ENCODE peak calls at places on chromosomes 13 and 19, in five cellular contexts. Q is IMR-90, N is A549, Y is H1, V is K562. F is an unnamed sample.
A peak's percentile ranks its signal among the peaks of the same experiment; 100 is the strongest.

GRCh38 chr19:40718774-40719391 is 2.0 kb downstream of the ITPKC start:
- DNase-seq in Q (peak; percentile 40), N (peak; percentile 83), Y (no peak), V (peak; percentile 62), F (peak; percentile 79)

GRCh38 chr19:40609561-40610395 is 8.6 kb downstream of the LTBP4 start:
- DNase-seq in Q (no peak), N (peak; percentile 98), Y (no peak), V (peak; percentile 91), F (peak; percentile 44)

GRCh38 chr19:3284759-3285646 is 60.5 kb downstream of the CELF5 start:
- DNase-seq in Q (peak; percentile 37), N (peak; percentile 56), Y (peak; percentile 100), V (peak; percentile 89), F (peak; percentile 87)

GRCh38 chr13:98629055-98629454 is 52.1 kb upstream of the STK24 start:
- DNase-seq in Q (no peak), N (no peak), Y (no peak), V (no peak), F (no peak)

GRCh38 chr13:73820285-73820684 is 313.9 kb downstream of the KLF12 start:
- DNase-seq in Q (no peak), N (no peak), Y (no peak), V (no peak), F (no peak)

GRCh38 chr13:38350114-38350617 is 515 bp downstream of the UFM1 start:
- DNase-seq in Q (peak; percentile 50), N (peak; percentile 25), Y (no peak), V (peak; percentile 11), F (peak; percentile 49)

GRCh38 chr13:38384171-38384570 is 34.5 kb downstream of the UFM1 start:
- DNase-seq in Q (no peak), N (no peak), Y (no peak), V (no peak), F (no peak)

GRCh38 chr19:28949535-28949934 is 263.4 kb downstream of the UQCRFS1 start:
- DNase-seq in Q (no peak), N (no peak), Y (no peak), V (no peak), F (no peak)

GRCh38 chr13:91381371-91381770 is 17.1 kb upstream of the GPC5 start:
- DNase-seq in Q (peak; percentile 28), N (no peak), Y (no peak), V (no peak), F (no peak)

GRCh38 chr19:42634409-42635232 is 39.9 kb upstream of the CEACAM8 start:
- DNase-seq in Q (peak; percentile 20), N (peak; percentile 73), Y (no peak), V (peak; percentile 48), F (peak; percentile 32)

GRCh38 chr13:50006426-50007135 is 8.7 kb upstream of the KCNRG start:
- DNase-seq in Q (peak; percentile 55), N (no peak), Y (no peak), V (no peak), F (no peak)

GRCh38 chr19:38213911-38214625 is 10.0 kb downstream of the DPF1 start:
- DNase-seq in Q (peak; percentile 61), N (no peak), Y (no peak), V (no peak), F (no peak)

GRCh38 chr13:66875264-66875663 is 354.9 kb downstream of the PCDH9 start:
- DNase-seq in Q (no peak), N (no peak), Y (no peak), V (no peak), F (no peak)

GRCh38 chr19:12802267-12803106 is 618 bp downstream of the THSD8 start:
- DNase-seq in Q (no peak), N (no peak), Y (no peak), V (peak; percentile 16), F (no peak)

GRCh38 chr13:49607761-49608160 is 20.5 kb upstream of the ARL11 start:
- DNase-seq in Q (no peak), N (no peak), Y (no peak), V (no peak), F (no peak)

GRCh38 chr13:111323549-111323948 is 3.1 kb downstream of the TEX29 start:
- DNase-seq in Q (no peak), N (no peak), Y (no peak), V (no peak), F (no peak)

GRCh38 chr13:29402168-29402621 is 193.3 kb downstream of the SLC7A1 start:
- DNase-seq in Q (peak; percentile 44), N (no peak), Y (no peak), V (no peak), F (no peak)

GRCh38 chr13:79767126-79767525 is 286.2 kb downstream of the NDFIP2 start:
- DNase-seq in Q (no peak), N (no peak), Y (no peak), V (no peak), F (no peak)

GRCh38 chr19:4075373-4075772 is 8.7 kb upstream of the ZBTB7A start:
- DNase-seq in Q (no peak), N (no peak), Y (no peak), V (no peak), F (no peak)

GRCh38 chr19:38944981-38945506 is 14.3 kb downstream of the MRPS12 start:
- DNase-seq in Q (no peak), N (no peak), Y (no peak), V (peak; percentile 67), F (no peak)

GRCh38 chr19:47572635-47573034 is 313 bp downstream of the ZNF541 start:
- DNase-seq in Q (no peak), N (no peak), Y (no peak), V (no peak), F (no peak)

GRCh38 chr13:108961542-108962125 is 332.2 kb downstream of the MYO16 start:
- DNase-seq in Q (peak; percentile 62), N (peak; percentile 4), Y (no peak), V (peak; percentile 54), F (peak; percentile 43)

GRCh38 chr13:75800545-75800944 is 164.4 kb downstream of the LMO7 start:
- DNase-seq in Q (no peak), N (no peak), Y (no peak), V (no peak), F (no peak)

GRCh38 chr13:82634946-82635345 is 1247.3 kb downstream of the SLITRK1 start:
- DNase-seq in Q (peak; percentile 16), N (no peak), Y (no peak), V (no peak), F (no peak)

GRCh38 chr13:108996430-108996829 is 367.0 kb downstream of the MYO16 start:
- DNase-seq in Q (no peak), N (no peak), Y (no peak), V (no peak), F (no peak)

GRCh38 chr13:94825507-94825906 is 113.2 kb upstream of the SOX21 start:
- DNase-seq in Q (no peak), N (no peak), Y (peak; percentile 86), V (no peak), F (no peak)

GRCh38 chr19:2455481-2456300 is 1.1 kb downstream of the LMNB2 start:
- DNase-seq in Q (no peak), N (no peak), Y (no peak), V (peak; percentile 76), F (no peak)

GRCh38 chr19:54630784-54631183 is 500 bp downstream of the LILRB1 start:
- DNase-seq in Q (no peak), N (no peak), Y (no peak), V (no peak), F (no peak)

GRCh38 chr13:95516021-95516420 is 36.5 kb upstream of the CLDN10 start:
- DNase-seq in Q (no peak), N (no peak), Y (no peak), V (no peak), F (no peak)

GRCh38 chr19:13788991-13789390 is 6.3 kb upstream of the ZSWIM4 start:
- DNase-seq in Q (peak; percentile 88), N (no peak), Y (no peak), V (no peak), F (no peak)

GRCh38 chr19:28176193-28176592 is 1036.8 kb downstream of the UQCRFS1 start:
- DNase-seq in Q (no peak), N (no peak), Y (no peak), V (no peak), F (no peak)

GRCh38 chr19:18536475-18536874 is 6.9 kb downstream of the FKBP8 start:
- DNase-seq in Q (no peak), N (no peak), Y (no peak), V (no peak), F (no peak)

GRCh38 chr13:50125556-50126377 is 110.5 kb downstream of the KCNRG start:
- DNase-seq in Q (peak; percentile 80), N (peak; percentile 35), Y (no peak), V (peak; percentile 74), F (peak; percentile 80)

GRCh38 chr13:62793850-62794249 is 1378.2 kb upstream of the PCDH20 start:
- DNase-seq in Q (no peak), N (no peak), Y (no peak), V (no peak), F (no peak)

GRCh38 chr19:43778651-43779050 is 2.1 kb downstream of the KCNN4 start:
- DNase-seq in Q (no peak), N (no peak), Y (no peak), V (no peak), F (no peak)
- TF ChIP-seq MAFK in Q (no peak), N (no peak), Y (no peak), V (no peak), F (no peak)

GRCh38 chr19:10878253-10878652 is 6.9 kb downstream of the CARM1 start:
- DNase-seq in Q (no peak), N (no peak), Y (no peak), V (no peak), F (no peak)
- TF ChIP-seq MAFK in Q (no peak), N (no peak), Y (no peak), V (no peak), F (no peak)

DNA sequence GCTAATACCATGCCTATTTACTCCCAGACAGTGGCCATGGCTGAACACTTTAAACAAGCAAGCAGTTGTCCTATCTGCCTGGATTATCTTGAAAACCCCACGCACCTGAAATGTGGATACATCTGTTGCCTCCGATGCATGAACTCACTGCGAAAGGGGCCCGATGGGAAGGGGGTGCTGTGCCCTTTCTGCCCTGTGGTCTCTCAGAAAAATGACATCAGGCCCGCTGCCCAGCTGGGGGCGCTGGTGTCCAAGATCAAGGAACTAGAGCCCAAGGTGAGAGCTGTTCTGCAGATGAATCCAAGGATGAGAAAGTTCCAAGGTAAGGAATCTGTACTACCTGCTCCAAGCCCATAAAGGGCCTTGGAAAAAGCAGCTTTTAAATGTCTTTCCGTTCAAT is 8.6 kb downstream of the RFPL4AL1 start:
- DNase-seq in Q (no peak), N (no peak), Y (no peak), V (peak; percentile 39), F (no peak)
- TF ChIP-seq MAFK in Q (no peak), N (no peak), Y (no peak), V (no peak), F (no peak)

GRCh38 chr19:6677924-6678689 is 8.1 kb upstream of the TNFSF14 start:
- DNase-seq in Q (no peak), N (no peak), Y (no peak), V (peak; percentile 95), F (no peak)
- TF ChIP-seq MAFK in Q (no peak), N (no peak), Y (no peak), V (no peak), F (no peak)

GRCh38 chr19:33311326-33311682 is 9.0 kb upstream of the CEBPA start:
- DNase-seq in Q (no peak), N (no peak), Y (no peak), V (no peak), F (no peak)
- TF ChIP-seq MAFK in Q (no peak), N (no peak), Y (no peak), V (no peak), F (no peak)

GRCh38 chr19:45779231-45780145 is 2.8 kb downstream of the DMPK start:
- DNase-seq in Q (no peak), N (peak; percentile 94), Y (peak; percentile 77), V (peak; percentile 94), F (peak; percentile 63)
- TF ChIP-seq MAFK in Q (no peak), N (no peak), Y (no peak), V (no peak), F (no peak)

F was measured in HepG2.